ENCODE peak calls at places on chromosomes 3 and 15, in eight cellular contexts. Z is retinal pigment epithelial cell, F is PC-9, J is psoas muscle, K is adrenal gland, N is fibroblast of pulmonary artery, E is BJ, C is mucosa of descending colon. D is an unnamed sample.
A peak's percentile ranks its signal among the peaks of the same experiment; 100 is the strongest.

GRCh38 chr3:161264771-161265343 is 43.7 kb downstream of the NMD3 start:
- DNase-seq in Z (no peak), F (no peak), J (no peak), K (no peak), N (peak; percentile 17), E (peak; percentile 65), C (no peak), D (no peak)

GRCh38 chr3:148791296-148791695 is 36.3 kb upstream of the CPB1 start:
- DNase-seq in Z (no peak), F (no peak), J (no peak), K (no peak), N (no peak), E (no peak), C (no peak), D (no peak)

GRCh38 chr15:70701891-70702568 is 61.3 kb downstream of the UACA start:
- DNase-seq in Z (peak; percentile 86), F (no peak), J (no peak), K (no peak), N (peak; percentile 71), E (no peak), C (no peak), D (peak; percentile 78)

GRCh38 chr3:49222002-49222401 is 50.6 kb downstream of the KLHDC8B start:
- DNase-seq in Z (no peak), F (peak; percentile 7), J (no peak), K (no peak), N (no peak), E (no peak), C (no peak), D (no peak)

GRCh38 chr15:25514522-25514921 is 75.7 kb upstream of the UBE3A start:
- DNase-seq in Z (no peak), F (no peak), J (no peak), K (no peak), N (no peak), E (no peak), C (no peak), D (no peak)

GRCh38 chr15:99252326-99252725 is 1.0 kb downstream of the LRRC28 start:
- DNase-seq in Z (no peak), F (no peak), J (no peak), K (no peak), N (no peak), E (no peak), C (no peak), D (no peak)

GRCh38 chr15:65936317-65936716 is 67.0 kb downstream of the RAB11A start:
- DNase-seq in Z (no peak), F (no peak), J (no peak), K (no peak), N (no peak), E (no peak), C (no peak), D (no peak)

GRCh38 chr3:136135039-136135802 is 60.9 kb downstream of the MSL2 start:
- DNase-seq in Z (no peak), F (no peak), J (no peak), K (no peak), N (peak; percentile 31), E (no peak), C (no peak), D (no peak)

GRCh38 chr3:27022096-27022761 is 347.0 kb downstream of the NEK10 start:
- DNase-seq in Z (no peak), F (no peak), J (no peak), K (no peak), N (no peak), E (no peak), C (no peak), D (no peak)

GRCh38 chr3:116141724-116142123 is 303.6 kb downstream of the LSAMP start:
- DNase-seq in Z (no peak), F (no peak), J (no peak), K (peak; percentile 25), N (no peak), E (no peak), C (no peak), D (no peak)

GRCh38 chr15:42155546-42156265 is 730 bp downstream of the PLA2G4F start:
- DNase-seq in Z (no peak), F (peak; percentile 74), J (no peak), K (no peak), N (no peak), E (no peak), C (peak; percentile 80), D (no peak)
- H3K4me3 ChIP-seq in Z (no peak overlapping the region), F (peak overlapping the region; percentile 34), J (peak overlapping the region; percentile 52), K (no peak overlapping the region), N (no peak overlapping the region), E (no peak overlapping the region), C (peak overlapping the region; percentile 36), D (no peak overlapping the region)

DNA sequence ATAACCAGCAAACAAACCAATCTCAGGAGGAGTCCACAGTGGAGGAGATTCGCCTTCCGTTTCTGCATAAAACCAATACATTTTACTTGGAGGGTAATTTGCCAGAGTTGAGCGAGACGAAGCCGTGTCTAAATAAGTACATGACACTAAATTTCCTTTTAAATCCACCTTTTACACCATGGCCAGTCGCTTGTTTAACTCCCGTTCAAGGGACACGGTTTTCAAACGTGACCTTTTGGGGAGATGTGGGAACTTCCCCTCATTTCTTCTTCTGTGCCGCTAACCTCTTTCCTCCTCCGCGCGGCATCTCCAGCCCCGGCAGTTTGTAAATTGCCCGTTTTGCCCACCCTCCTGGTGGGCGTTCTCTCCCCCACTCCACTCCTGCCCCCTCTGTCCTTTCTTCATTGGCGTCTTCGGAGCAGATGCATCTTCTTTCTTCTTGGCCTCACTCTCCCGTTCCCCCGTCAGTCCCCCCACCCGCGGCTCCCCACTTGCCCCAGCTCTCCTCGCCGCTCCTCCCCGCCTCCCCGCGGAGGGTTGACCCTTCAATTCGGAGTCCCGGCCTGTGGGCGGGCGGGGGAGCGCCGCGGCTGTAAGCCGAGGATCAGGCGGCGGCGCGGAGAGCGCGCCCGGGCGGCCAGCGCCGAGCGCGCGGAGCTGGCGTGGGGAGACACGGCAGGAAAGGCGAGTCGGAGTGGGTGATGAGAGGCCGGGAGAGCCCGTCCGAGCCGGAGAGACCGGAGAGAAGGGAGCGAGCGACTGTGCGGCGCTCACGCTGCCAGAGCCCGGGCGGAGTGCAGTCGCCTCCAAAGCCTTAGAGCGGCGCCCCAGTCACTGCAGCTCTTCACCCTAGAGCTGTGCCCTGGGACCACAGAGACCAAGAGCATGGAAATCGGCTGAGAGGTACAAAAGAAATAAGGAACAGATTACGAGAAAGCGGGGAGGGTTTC is at the start of gene NLGN1:
- DNase-seq in Z (no peak), F (peak; percentile 59), J (peak; percentile 68), K (peak; percentile 27), N (peak; percentile 67), E (no peak), C (peak; percentile 59), D (peak; percentile 65)
- TF ChIP-seq CTCF in Z (peak; percentile 41), F (peak; percentile 41), J (no peak), K (no peak), N (peak; percentile 19), E (peak; percentile 61), C (no peak), D (peak; percentile 32)

GRCh38 chr15:63598467-63599400 is 1.5 kb downstream of the FBXL22 start:
- DNase-seq in Z (no peak), F (no peak), J (no peak), K (no peak), N (no peak), E (no peak), C (no peak), D (no peak)
- H3K4me3 ChIP-seq in Z (no peak overlapping the region), F (peak overlapping the region; percentile 82), J (peak overlapping the region; percentile 90), K (no peak overlapping the region), N (no peak overlapping the region), E (no peak overlapping the region), C (no peak overlapping the region), D (no peak overlapping the region)

DNA sequence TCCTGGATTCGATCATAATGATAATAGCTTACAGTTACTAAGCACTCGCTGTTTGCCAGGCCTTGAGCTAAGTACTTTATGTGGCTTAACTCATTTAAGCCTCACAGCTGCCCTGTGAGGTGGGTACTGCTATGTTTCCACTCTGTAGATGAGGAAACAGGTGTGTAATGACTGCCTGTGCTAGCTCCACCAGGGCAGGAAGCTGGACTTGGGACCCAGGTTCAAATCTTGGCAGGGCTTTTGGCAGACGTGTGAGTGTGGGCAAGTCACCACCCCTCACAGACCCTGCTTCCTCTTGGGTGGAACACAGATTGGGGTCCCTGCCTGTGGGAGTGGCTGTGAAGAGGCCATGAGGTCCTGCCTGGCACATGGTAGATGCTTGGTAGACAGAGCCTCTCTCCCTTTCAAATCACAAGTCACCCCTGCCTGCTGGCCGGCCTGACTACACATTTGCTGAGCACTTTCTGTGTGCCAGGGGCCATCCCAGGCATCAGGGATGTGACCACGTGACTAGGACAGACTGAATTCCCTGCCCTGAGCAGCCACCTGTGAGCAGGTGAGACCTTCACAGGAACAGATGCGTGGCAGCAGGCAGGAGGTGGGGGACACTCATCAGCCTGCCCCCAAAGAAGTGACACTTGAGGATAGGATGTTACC is 3.7 kb downstream of the EFCC1 start:
- DNase-seq in Z (no peak), F (no peak), J (no peak), K (no peak), N (no peak), E (no peak), C (no peak), D (no peak)
- TF ChIP-seq CTCF in Z (no peak), F (no peak), J (no peak), K (no peak), N (no peak), E (no peak), C (no peak), D (no peak)

GRCh38 chr3:32480596-32480995 is 22.1 kb downstream of the CMTM6 start:
- DNase-seq in Z (no peak), F (no peak), J (no peak), K (no peak), N (peak; percentile 38), E (no peak), C (no peak), D (peak; percentile 48)

GRCh38 chr3:32481791-32482631 is 20.6 kb downstream of the CMTM6 start:
- DNase-seq in Z (no peak), F (no peak), J (no peak), K (no peak), N (no peak), E (no peak), C (no peak), D (no peak)

GRCh38 chr3:32484437-32484836 is 18.2 kb downstream of the CMTM6 start:
- DNase-seq in Z (no peak), F (no peak), J (no peak), K (no peak), N (no peak), E (no peak), C (no peak), D (no peak)

GRCh38 chr3:32482693-32483092 is 20.0 kb downstream of the CMTM6 start:
- DNase-seq in Z (no peak), F (no peak), J (no peak), K (no peak), N (no peak), E (no peak), C (no peak), D (no peak)

DNA sequence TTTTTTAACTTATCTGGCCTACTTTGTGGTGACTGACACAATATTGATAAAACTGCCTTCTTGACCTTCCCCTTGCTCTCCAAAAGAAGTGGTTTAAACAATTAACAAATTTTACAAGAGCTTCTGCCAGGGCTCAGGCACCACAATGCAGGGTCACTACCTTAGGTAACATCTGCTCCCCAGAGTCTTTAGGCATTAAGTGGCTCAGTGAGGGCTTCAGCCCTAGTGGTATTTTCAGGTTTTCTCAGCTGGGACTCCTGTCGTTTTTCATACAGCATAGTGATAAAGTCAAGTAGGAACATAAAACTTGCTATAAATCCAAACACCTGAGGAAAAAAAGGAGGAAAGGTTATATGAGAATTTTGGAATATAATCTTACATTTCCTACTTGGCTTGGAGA is 18.9 kb downstream of the CMTM6 start:
- DNase-seq in Z (no peak), F (no peak), J (no peak), K (no peak), N (no peak), E (no peak), C (no peak), D (no peak)
- H3K4me3 ChIP-seq in Z (no peak overlapping the region), F (no peak overlapping the region), J (no peak overlapping the region), K (no peak overlapping the region), N (no peak overlapping the region), E (no peak overlapping the region), C (no peak overlapping the region), D (no peak overlapping the region)

GRCh38 chr3:155193868-155194267 is 99.6 kb downstream of the STRIT1 start:
- DNase-seq in Z (no peak), F (no peak), J (no peak), K (no peak), N (no peak), E (no peak), C (no peak), D (no peak)
- TF ChIP-seq CTCF in Z (no peak), F (no peak), J (no peak), K (no peak), N (no peak), E (no peak), C (no peak), D (no peak)

D was measured in cardiac fibroblast.